ENCODE peak calls at places on chromosome 10, in nine cellular contexts. I is fibroblast of lung, S is astrocyte of the spinal cord, O is endothelial cell, H is neural crest cell, R is right lobe of liver, C is PC-3, A is lower lobe of right lung, V is AG04450. D is an unnamed sample.

GRCh38 chr10:28845009-28845682 is 167.8 kb downstream of the BAMBI start:
- DNase-seq in O (no peak), R (no peak), H (no peak), I (peak; percentile 89), C (no peak), V (peak; percentile 52), A (no peak), S (peak; percentile 34), D (no peak)

GRCh38 chr10:63976538-63976937 is 455.3 kb downstream of the REEP3 start:
- DNase-seq in V (no peak), H (peak; percentile 51), S (no peak), R (peak; percentile 46), O (peak; percentile 73), I (peak; percentile 1), A (peak; percentile 53), C (peak; percentile 74), D (no peak)

GRCh38 chr10:3811331-3811870 is 26.4 kb upstream of the KLF6 start:
- DNase-seq in O (no peak), C (peak; percentile 50), V (no peak), I (peak; percentile 85), A (no peak), H (no peak), S (peak; percentile 93), R (no peak), D (no peak)

GRCh38 chr10:31602541-31603244 is 283.7 kb downstream of the ZEB1 start:
- DNase-seq in R (peak; percentile 46), C (no peak), O (peak; percentile 27), H (peak; percentile 45), V (no peak), S (peak; percentile 74), I (peak; percentile 77), A (peak; percentile 63), D (peak; percentile 60)

GRCh38 chr10:124670849-124671248 is 73.3 kb downstream of the FAM53B start:
- DNase-seq in A (peak; percentile 80), R (no peak), V (no peak), I (no peak), C (no peak), S (no peak), O (no peak), H (no peak), D (no peak)

GRCh38 chr10:77490915-77491314 is 146.7 kb downstream of the KCNMA1 start:
- DNase-seq in I (peak; percentile 66), O (no peak), R (no peak), V (no peak), S (peak; percentile 78), A (no peak), H (no peak), C (no peak), D (no peak)

GRCh38 chr10:36336315-36336714 is 694.2 kb upstream of the FZD8 start:
- DNase-seq in A (no peak), I (peak; percentile 74), V (peak; percentile 7), S (peak; percentile 32), O (no peak), H (no peak), R (no peak), C (no peak), D (no peak)

GRCh38 chr10:3887885-3888476 is 103.0 kb upstream of the KLF6 start:
- DNase-seq in I (peak; percentile 95), O (no peak), S (peak; percentile 93), A (no peak), H (no peak), V (peak; percentile 57), R (peak; percentile 43), C (peak; percentile 64), D (peak; percentile 55)

GRCh38 chr10:125629758-125630376 is 53.1 kb downstream of the TEX36 start:
- DNase-seq in C (peak; percentile 68), V (peak; percentile 10), S (peak; percentile 27), A (no peak), R (no peak), H (no peak), O (no peak), I (peak; percentile 35), D (no peak)

GRCh38 chr10:61780732-61781131 is 118.0 kb downstream of the CABCOCO1 start:
- DNase-seq in C (no peak), A (no peak), R (no peak), V (no peak), H (no peak), I (no peak), O (no peak), S (no peak), D (no peak)

GRCh38 chr10:77419056-77419455 is 218.6 kb downstream of the KCNMA1 start:
- DNase-seq in R (no peak), S (no peak), C (no peak), V (no peak), H (no peak), O (no peak), A (no peak), I (no peak), D (no peak)

GRCh38 chr10:56319386-56319785 is 41.7 kb downstream of the ZWINT start:
- DNase-seq in S (peak; percentile 68), C (peak; percentile 97), V (peak; percentile 8), A (no peak), H (no peak), R (no peak), O (no peak), I (peak; percentile 56), D (no peak)

GRCh38 chr10:2867788-2868299 is 199.5 kb upstream of the PFKP start:
- DNase-seq in C (no peak), I (no peak), O (no peak), A (no peak), H (no peak), R (no peak), S (no peak), V (no peak), D (no peak)

GRCh38 chr10:109978481-109978880 is 29.3 kb upstream of the ADD3 start:
- DNase-seq in R (no peak), C (peak; percentile 48), A (no peak), S (peak; percentile 48), O (peak; percentile 65), V (no peak), H (peak; percentile 33), I (peak; percentile 54), D (no peak)

GRCh38 chr10:78342787-78343186 is 309.1 kb downstream of the RPS24 start:
- DNase-seq in O (no peak), A (no peak), I (no peak), R (no peak), H (no peak), S (no peak), C (no peak), V (no peak), D (no peak)

GRCh38 chr10:116710021-116710420 is 32.3 kb downstream of the HSPA12A start:
- DNase-seq in V (no peak), R (no peak), H (no peak), I (no peak), O (no peak), S (no peak), C (no peak), A (no peak), D (no peak)
- TF ChIP-seq CTCF in V (no peak), R (no peak), H (no peak), I (no peak), O (no peak), S (no peak), C (no peak), A (no peak), D (no peak)

GRCh38 chr10:127679642-127680255 is 57.2 kb upstream of the FOXI2 start:
- DNase-seq in V (no peak), H (no peak), A (no peak), O (peak; percentile 18), R (no peak), I (no peak), C (no peak), S (no peak), D (no peak)
- TF ChIP-seq CTCF in V (no peak), H (peak; percentile 57), A (no peak), O (peak; percentile 90), R (no peak), I (no peak), C (peak; percentile 47), S (peak; percentile 21), D (no peak)

GRCh38 chr10:46222364-46222935 is 64.3 kb upstream of the ANTXRL start:
- DNase-seq in S (no peak), C (no peak), A (no peak), V (no peak), H (no peak), R (no peak), I (peak; percentile 20), O (no peak), D (no peak)

GRCh38 chr10:46220872-46221538 is 65.8 kb upstream of the ANTXRL start:
- DNase-seq in O (no peak), A (no peak), V (no peak), H (no peak), I (no peak), R (no peak), S (no peak), C (no peak), D (no peak)

GRCh38 chr10:46224414-46224682 is 62.4 kb upstream of the ANTXRL start:
- DNase-seq in C (no peak), V (no peak), A (no peak), S (no peak), I (no peak), O (no peak), H (no peak), R (no peak), D (no peak)

GRCh38 chr10:46223626-46224413 is 63.0 kb upstream of the ANTXRL start:
- DNase-seq in H (no peak), V (no peak), O (no peak), R (no peak), A (no peak), I (no peak), S (no peak), C (no peak), D (no peak)

DNA sequence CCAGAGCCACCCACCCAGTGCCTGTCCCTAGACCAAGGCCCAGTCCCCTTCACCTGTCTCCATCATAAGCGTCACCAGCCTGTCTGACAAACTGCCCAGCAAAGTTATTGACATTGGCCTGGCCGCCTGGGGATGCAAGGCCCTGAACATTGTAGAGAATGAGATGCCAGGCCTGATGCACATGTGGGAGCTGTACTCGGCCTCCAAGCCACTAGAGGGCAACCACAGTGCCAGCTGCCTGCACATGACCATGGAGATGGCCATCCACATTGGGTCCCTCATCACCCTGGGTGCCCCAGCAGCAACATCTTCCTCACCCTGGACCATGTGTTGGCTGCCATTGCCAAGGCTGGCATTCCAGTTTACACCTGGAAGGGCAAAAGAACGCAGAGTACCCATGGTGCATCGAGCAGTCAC is 63.7 kb upstream of the ANTXRL start:
- DNase-seq in O (no peak), V (no peak), C (no peak), I (no peak), H (no peak), S (no peak), R (no peak), A (no peak), D (no peak)
- TF ChIP-seq CTCF in O (no peak), V (no peak), C (peak; percentile 50), I (no peak), H (no peak), S (peak; percentile 14), R (no peak), A (no peak), D (no peak)

DNA sequence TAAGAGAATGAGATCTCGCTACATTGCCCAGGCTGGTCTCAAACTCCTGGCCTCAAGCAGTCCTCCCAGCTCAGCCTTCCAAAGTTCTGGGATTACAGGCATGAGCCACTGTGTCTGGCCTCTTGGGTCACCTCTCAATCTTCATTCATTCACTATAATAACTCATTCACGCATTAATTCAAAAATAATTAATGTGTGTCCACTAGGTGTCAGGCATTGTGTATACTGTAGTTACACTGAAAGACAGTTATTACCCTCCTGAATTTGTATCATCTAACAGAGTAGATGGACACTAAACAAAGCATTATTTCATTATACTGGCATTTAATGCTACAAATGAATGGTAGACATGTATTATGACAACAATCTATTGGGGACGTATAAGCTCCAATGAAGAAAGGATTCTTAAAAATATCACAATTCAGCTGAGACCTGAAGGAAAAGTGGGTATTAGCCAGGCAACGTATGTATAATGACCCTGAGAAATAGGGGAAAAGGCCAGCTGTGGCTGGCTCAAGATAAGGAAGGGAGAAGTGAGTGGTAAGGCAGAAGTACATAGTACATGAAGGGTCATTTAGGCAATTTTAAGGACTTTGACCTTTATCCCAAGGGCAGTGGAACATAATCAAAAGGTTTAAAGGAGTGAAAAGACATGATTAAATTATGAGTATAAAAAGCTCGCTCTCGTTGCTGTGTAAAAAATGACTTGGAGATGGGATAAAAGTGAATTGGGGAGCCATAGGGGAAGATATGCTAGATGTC is 150.7 kb downstream of the BTAF1 start:
- DNase-seq in R (no peak), S (no peak), A (no peak), C (peak; percentile 32), V (no peak), I (no peak), O (no peak), H (no peak), D (no peak)
- TF ChIP-seq CTCF in R (peak; percentile 29), S (no peak), A (no peak), C (peak; percentile 43), V (peak; percentile 21), I (no peak), O (no peak), H (peak; percentile 31), D (no peak)

D was measured in AG09319.